ENCODE peak calls at places on chromosomes 7 and 10, in four cellular contexts. One of them, this sample, is unnamed.

GRCh38 chr10:58963723-58964124 is 212.7 kb upstream of the PHYHIPL start:
- ATAC-seq in heart right ventricle: no peak
- ATAC-seq in Panc1: no peak
- ATAC-seq in mucosa of descending colon: no peak
- ATAC-seq in this sample: no peak

GRCh38 chr7:155660059-155660757 is 15.7 kb downstream of the RBM33 start:
- ATAC-seq in Panc1: no peak
- ATAC-seq in mucosa of descending colon: peak
- ATAC-seq in heart right ventricle: no peak
- ATAC-seq in this sample: no peak

GRCh38 chr7:98073047-98073446 is 33.6 kb upstream of the LMTK2 start:
- ATAC-seq in heart right ventricle: no peak
- ATAC-seq in mucosa of descending colon: no peak
- ATAC-seq in Panc1: no peak
- ATAC-seq in this sample: no peak

GRCh38 chr10:71363936-71364335 is 32.8 kb upstream of the CDH23 start:
- ATAC-seq in mucosa of descending colon: no peak
- ATAC-seq in heart right ventricle: no peak
- ATAC-seq in Panc1: no peak
- ATAC-seq in this sample: no peak

GRCh38 chr7:106887376-106887775 is 22.3 kb downstream of the PIK3CG start:
- ATAC-seq in Panc1: no peak
- ATAC-seq in mucosa of descending colon: no peak
- ATAC-seq in heart right ventricle: no peak
- ATAC-seq in this sample: no peak

GRCh38 chr7:46999866-47000265 is 582.0 kb downstream of the TNS3 start:
- ATAC-seq in mucosa of descending colon: no peak
- ATAC-seq in heart right ventricle: no peak
- ATAC-seq in Panc1: no peak
- ATAC-seq in this sample: no peak

GRCh38 chr10:18094793-18095192 is 45.4 kb upstream of the CACNB2 start:
- ATAC-seq in mucosa of descending colon: no peak
- ATAC-seq in Panc1: no peak
- ATAC-seq in heart right ventricle: no peak
- ATAC-seq in this sample: no peak

GRCh38 chr7:117014673-117015133 is 61.4 kb downstream of the ST7 start:
- ATAC-seq in Panc1: peak
- ATAC-seq in heart right ventricle: peak
- ATAC-seq in mucosa of descending colon: peak
- ATAC-seq in this sample: peak

GRCh38 chr10:132169766-132170560 is 16.8 kb upstream of the DPYSL4 start:
- ATAC-seq in mucosa of descending colon: no peak
- ATAC-seq in heart right ventricle: no peak
- ATAC-seq in Panc1: peak
- ATAC-seq in this sample: no peak

GRCh38 chr10:95832216-95833037 is 75.3 kb upstream of the CC2D2B start:
- ATAC-seq in mucosa of descending colon: peak
- ATAC-seq in heart right ventricle: peak
- ATAC-seq in Panc1: no peak
- ATAC-seq in this sample: no peak

GRCh38 chr10:127922675-127923366 is 15.9 kb downstream of the PTPRE start:
- ATAC-seq in Panc1: peak
- ATAC-seq in mucosa of descending colon: no peak
- ATAC-seq in heart right ventricle: peak
- ATAC-seq in this sample: peak

GRCh38 chr7:6465862-6466261 is 18.1 kb upstream of the DAGLB start:
- ATAC-seq in Panc1: no peak
- ATAC-seq in mucosa of descending colon: no peak
- ATAC-seq in heart right ventricle: no peak
- ATAC-seq in this sample: no peak

GRCh38 chr10:122373108-122373507 is 1.4 kb upstream of the PLEKHA1 start:
- ATAC-seq in heart right ventricle: no peak
- ATAC-seq in mucosa of descending colon: no peak
- ATAC-seq in Panc1: no peak
- ATAC-seq in this sample: no peak